ENCODE peak calls at places on chromosome 20, in nine cellular contexts. L, C, M, N, R, T, O, E and G are unnamed samples.

GRCh38 chr20:10282930-10283556 is 64.4 kb downstream of the SNAP25 start:
- DNase-seq in O (peak), N (no peak), E (no peak), R (no peak), T (peak), M (no peak), C (peak), L (no peak), G (peak)

GRCh38 chr20:40664891-40665290 is 24.1 kb downstream of the MAFB start:
- DNase-seq in L (no peak), T (no peak), M (no peak), E (no peak), C (no peak), R (no peak), N (no peak), O (no peak), G (no peak)

GRCh38 chr20:32877507-32877906 is 18.8 kb downstream of the EFCAB8 start:
- DNase-seq in R (peak), T (peak), L (no peak), N (no peak), C (peak), M (no peak), E (peak), O (peak), G (peak)

GRCh38 chr20:57782631-57783041 is 72.8 kb upstream of the PMEPA1 start:
- DNase-seq in C (no peak), R (no peak), T (no peak), N (no peak), E (no peak), O (no peak), M (no peak), L (no peak), G (no peak)

GRCh38 chr20:62791301-62792181 is 4.7 kb upstream of the MRGBP start:
- DNase-seq in O (peak), E (peak), T (peak), N (peak), M (peak), L (peak), R (peak), C (peak), G (peak)

GRCh38 chr20:44481719-44482416 is 6.2 kb downstream of the TTPAL start:
- DNase-seq in R (no peak), T (no peak), E (no peak), C (no peak), L (no peak), M (no peak), O (no peak), N (no peak), G (no peak)

GRCh38 chr20:49956689-49957443 is 20.7 kb downstream of the RNF114 start:
- DNase-seq in T (no peak), R (no peak), C (no peak), M (no peak), L (no peak), N (no peak), O (no peak), E (no peak), G (no peak)

GRCh38 chr20:45402946-45403345 is 5.1 kb upstream of the DBNDD2 start:
- DNase-seq in E (no peak), L (no peak), R (peak), M (no peak), C (peak), T (peak), O (no peak), N (no peak), G (peak)

GRCh38 chr20:39775110-39775509 is 813.0 kb downstream of the DHX35 start:
- DNase-seq in C (no peak), T (peak), E (no peak), O (peak), M (no peak), R (no peak), L (no peak), N (no peak), G (peak)

GRCh38 chr20:31566332-31566657 is 38.8 kb upstream of the ID1 start:
- DNase-seq in R (no peak), N (no peak), T (no peak), L (no peak), O (no peak), C (no peak), M (no peak), E (no peak), G (no peak)

GRCh38 chr20:37314617-37315292 is 25.3 kb downstream of the MANBAL start:
- DNase-seq in R (peak), T (no peak), M (no peak), E (no peak), O (peak), N (no peak), C (no peak), L (no peak), G (no peak)

GRCh38 chr20:15179426-15180190 is 842.2 kb upstream of the FLRT3 start:
- DNase-seq in T (no peak), L (no peak), M (no peak), C (no peak), O (no peak), R (no peak), E (no peak), N (no peak), G (no peak)

GRCh38 chr20:31670371-31671228 is 32.9 kb downstream of the COX4I2 start:
- DNase-seq in R (no peak), N (no peak), E (no peak), T (no peak), O (no peak), L (no peak), C (no peak), M (no peak), G (peak)

GRCh38 chr20:35947489-35947888 is 6.8 kb downstream of the SCAND1 start:
- DNase-seq in N (peak), L (peak), O (peak), M (no peak), T (peak), C (peak), E (peak), R (peak), G (peak)

GRCh38 chr20:36113566-36114247 is 40.8 kb upstream of the EPB41L1 start:
- DNase-seq in C (no peak), R (no peak), E (peak), T (no peak), N (no peak), L (no peak), O (no peak), M (no peak), G (peak)

GRCh38 chr20:846894-847278 is 13.4 kb downstream of the FAM110A start:
- DNase-seq in E (no peak), T (no peak), O (no peak), R (no peak), N (peak), L (no peak), M (peak), C (no peak), G (no peak)

GRCh38 chr20:63056236-63057132 is 49.7 kb upstream of the BHLHE23 start:
- DNase-seq in N (peak), M (no peak), E (peak), L (no peak), C (no peak), R (peak), O (no peak), T (peak), G (peak)

GRCh38 chr20:21435576-21435975 is 38.2 kb upstream of the NKX2-4 start:
- DNase-seq in R (no peak), L (peak), O (no peak), M (no peak), C (no peak), T (no peak), E (peak), N (no peak), G (peak)

GRCh38 chr20:2692886-2693285 is 306 bp downstream of the EBF4 start:
- DNase-seq in E (no peak), L (no peak), R (peak), T (no peak), M (no peak), N (peak), O (no peak), C (no peak), G (no peak)

GRCh38 chr20:47352332-47353223 is 3.9 kb downstream of the ZMYND8 start:
- DNase-seq in M (no peak), C (no peak), R (peak), T (peak), E (no peak), O (peak), N (no peak), L (no peak), G (peak)

GRCh38 chr20:35171438-35171752 is 477 bp upstream of the PROCR start:
- DNase-seq in N (no peak), O (no peak), C (no peak), R (no peak), M (no peak), E (no peak), T (no peak), L (no peak), G (no peak)

GRCh38 chr20:49411221-49411925 is 71.1 kb downstream of the KCNB1 start:
- DNase-seq in R (no peak), C (no peak), N (no peak), M (no peak), O (no peak), E (no peak), L (no peak), T (no peak), G (no peak)

GRCh38 chr20:18727032-18727508 is 86.5 kb upstream of the SCP2D1 start:
- DNase-seq in R (no peak), M (no peak), O (no peak), L (no peak), T (no peak), C (no peak), N (no peak), E (no peak), G (no peak)

GRCh38 chr20:62980970-62981369 is 25.8 kb downstream of the BHLHE23 start:
- DNase-seq in E (no peak), O (no peak), N (peak), C (no peak), M (no peak), T (no peak), R (peak), L (no peak), G (peak)

GRCh38 chr20:53238121-53238660 is 266.0 kb downstream of the TSHZ2 start:
- DNase-seq in E (no peak), N (no peak), C (no peak), L (no peak), M (no peak), T (peak), O (no peak), R (no peak), G (no peak)

GRCh38 chr20:37914672-37915433 is 11.9 kb downstream of the VSTM2L start:
- DNase-seq in E (peak), C (no peak), N (peak), O (no peak), L (no peak), M (no peak), T (no peak), R (peak), G (peak)

GRCh38 chr20:41617059-41617921 is 887 bp downstream of the CHD6 start:
- DNase-seq in N (peak), O (peak), E (peak), L (peak), T (peak), C (peak), R (peak), M (peak), G (peak)

GRCh38 chr20:24027229-24027628 is 38.6 kb upstream of the GGTLC1 start:
- DNase-seq in M (peak), N (peak), L (no peak), O (peak), T (peak), E (no peak), C (no peak), R (peak), G (peak)

GRCh38 chr20:46122516-46123481 is 4.7 kb downstream of the CD40 start:
- DNase-seq in O (no peak), T (no peak), L (no peak), C (no peak), N (no peak), E (no peak), M (no peak), R (no peak), G (no peak)

GRCh38 chr20:4369798-4370124 is 351.9 kb upstream of the PRND start:
- DNase-seq in M (no peak), E (no peak), L (no peak), C (no peak), O (no peak), T (peak), R (no peak), N (no peak), G (no peak)

GRCh38 chr20:43751167-43752050 is 24.6 kb upstream of the GTSF1L start:
- DNase-seq in N (peak), C (peak), E (no peak), L (no peak), O (peak), M (no peak), R (no peak), T (peak), G (peak)

GRCh38 chr20:46333136-46333991 is 25.1 kb upstream of the CDH22 start:
- DNase-seq in R (no peak), E (no peak), O (no peak), M (no peak), N (no peak), T (no peak), L (no peak), C (no peak), G (no peak)

GRCh38 chr20:13661070-13661687 is 22.4 kb upstream of the TASP1 start:
- DNase-seq in C (no peak), L (no peak), T (peak), R (peak), M (no peak), E (no peak), O (peak), N (no peak), G (peak)

GRCh38 chr20:50027611-50028105 is 44.9 kb downstream of the SNAI1 start:
- DNase-seq in R (no peak), C (peak), O (peak), E (peak), T (peak), N (no peak), L (peak), M (no peak), G (peak)

GRCh38 chr20:41650221-41650948 is 32.2 kb upstream of the CHD6 start:
- DNase-seq in O (no peak), T (no peak), C (no peak), N (no peak), M (no peak), E (no peak), L (no peak), R (peak), G (no peak)

GRCh38 chr20:62644044-62644795 is 1.9 kb downstream of the SLCO4A1 start:
- DNase-seq in N (no peak), C (no peak), E (no peak), M (no peak), O (no peak), R (no peak), T (no peak), L (no peak), G (no peak)

GRCh38 chr20:14434379-14435136 is 97.1 kb upstream of the FLRT3 start:
- DNase-seq in L (no peak), O (no peak), E (no peak), R (no peak), N (no peak), C (peak), T (peak), M (no peak), G (peak)